ENCODE peak calls at places on chromosome 5, in eight cellular contexts. T, X, W, B, M, P, E and H are unnamed samples.

GRCh38 chr5:150404991-150405816 is 7.5 kb downstream of the CD74 start:
- DNase-seq in M (no peak), E (no peak), W (peak), B (no peak), P (no peak), T (no peak), X (no peak), H (no peak)

GRCh38 chr5:169609716-169610115 is 26.1 kb downstream of the SPDL1 start:
- DNase-seq in W (no peak), T (no peak), M (no peak), B (no peak), P (no peak), X (peak), E (no peak), H (no peak)

GRCh38 chr5:173330856-173331206 is 2.6 kb upstream of the STC2 start:
- DNase-seq in E (no peak), B (no peak), T (no peak), W (no peak), P (no peak), X (no peak), M (peak), H (no peak)

GRCh38 chr5:127084656-127085055 is 11.4 kb upstream of the C5orf63 start:
- DNase-seq in P (no peak), B (no peak), T (no peak), W (no peak), M (no peak), X (no peak), E (no peak), H (no peak)

GRCh38 chr5:74639538-74640449 is 734 bp downstream of the ENC1 start:
- DNase-seq in B (peak), X (peak), T (peak), P (no peak), M (peak), E (peak), W (peak), H (no peak)

GRCh38 chr5:135110941-135111596 is 77.0 kb upstream of the PITX1 start:
- DNase-seq in B (no peak), P (no peak), W (peak), X (no peak), M (no peak), T (no peak), E (no peak), H (no peak)

GRCh38 chr5:92353107-92354030 is 970.3 kb upstream of the ARRDC3 start:
- DNase-seq in B (no peak), T (no peak), M (no peak), W (no peak), X (no peak), P (no peak), E (no peak), H (no peak)

GRCh38 chr5:84885479-84886258 is 501.0 kb upstream of the EDIL3 start:
- DNase-seq in P (no peak), B (no peak), E (no peak), M (peak), T (no peak), W (peak), X (no peak), H (no peak)

GRCh38 chr5:154197801-154198461 is 7.4 kb downstream of the GALNT10 start:
- DNase-seq in P (no peak), W (no peak), B (peak), E (peak), T (no peak), M (no peak), X (no peak), H (no peak)

GRCh38 chr5:137214446-137215189 is 284.5 kb downstream of the SPOCK1 start:
- DNase-seq in T (no peak), X (no peak), P (no peak), M (no peak), E (no peak), W (no peak), B (no peak), H (no peak)

GRCh38 chr5:3277590-3278196 is 317.9 kb upstream of the IRX1 start:
- DNase-seq in X (peak), T (no peak), M (no peak), B (no peak), E (no peak), P (no peak), W (no peak), H (no peak)

GRCh38 chr5:96297867-96298266 is 135.2 kb downstream of the PCSK1 start:
- DNase-seq in P (no peak), W (no peak), M (no peak), X (no peak), B (no peak), E (no peak), T (no peak), H (no peak)

GRCh38 chr5:69136296-69136695 is 30.7 kb upstream of the CCNB1 start:
- DNase-seq in X (no peak), P (no peak), T (peak), W (no peak), M (no peak), E (no peak), B (no peak), H (no peak)

GRCh38 chr5:31052937-31053658 is 140.4 kb upstream of the CDH6 start:
- DNase-seq in P (no peak), B (no peak), E (no peak), M (no peak), X (no peak), T (no peak), W (no peak), H (no peak)

GRCh38 chr5:107966216-107966615 is 295.5 kb upstream of the EFNA5 start:
- DNase-seq in E (no peak), M (no peak), B (no peak), P (no peak), T (no peak), W (no peak), X (no peak), H (no peak)

GRCh38 chr5:132760043-132760420 is 12.8 kb downstream of the CCNI2 start:
- DNase-seq in P (no peak), B (no peak), E (no peak), W (peak), T (no peak), M (no peak), X (no peak), H (no peak)

GRCh38 chr5:121171834-121172233 is 679.8 kb upstream of the FTMT start:
- DNase-seq in X (no peak), W (no peak), E (no peak), P (no peak), T (no peak), M (no peak), B (no peak), H (no peak)

GRCh38 chr5:159965031-159965837 is 43.7 kb upstream of the TTC1 start:
- DNase-seq in W (peak), B (no peak), T (peak), M (peak), X (peak), E (no peak), P (peak), H (peak)

GRCh38 chr5:160118349-160119141 is 705 bp downstream of the PWWP2A start:
- DNase-seq in W (peak), B (peak), P (no peak), T (peak), X (no peak), E (peak), M (peak), H (peak)

GRCh38 chr5:76544268-76544926 is 78.8 kb downstream of the F2RL2 start:
- DNase-seq in B (peak), T (peak), W (no peak), E (peak), M (peak), X (peak), P (peak), H (no peak)

GRCh38 chr5:112154940-112155686 is 264.0 kb downstream of the EPB41L4A start:
- DNase-seq in B (no peak), X (no peak), T (no peak), P (no peak), M (no peak), W (no peak), E (no peak), H (no peak)

GRCh38 chr5:148858547-148858946 is 32.1 kb downstream of the ADRB2 start:
- DNase-seq in W (no peak), B (no peak), M (no peak), P (no peak), X (no peak), T (no peak), E (no peak), H (no peak)
- H3K27ac ChIP-seq in W (no peak), B (no peak), M (no peak), P (no peak), X (no peak), T (no peak), E (no peak), H (no peak)

DNA sequence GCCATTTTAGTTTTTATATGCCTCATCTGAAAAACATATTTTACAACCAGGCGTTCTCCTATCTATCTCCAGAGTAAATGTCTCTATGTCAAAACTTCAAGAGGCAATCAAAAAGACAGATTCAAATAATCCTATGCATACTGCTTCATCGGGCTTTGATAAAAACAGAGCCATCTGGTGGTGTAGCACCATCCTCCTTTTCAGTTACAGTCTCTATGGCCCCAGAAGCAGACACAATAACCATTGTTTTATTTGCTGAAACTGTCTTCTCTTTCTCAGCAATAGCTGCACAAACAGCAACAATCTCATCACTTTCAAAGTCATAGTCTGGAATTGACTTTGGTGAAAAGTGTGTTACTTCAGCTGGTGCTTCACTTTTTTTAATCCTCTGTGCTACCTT is 36.3 kb downstream of the PTGER4 start:
- DNase-seq in P (no peak), X (no peak), E (no peak), T (no peak), W (no peak), B (no peak), M (no peak), H (no peak)
- H3K27ac ChIP-seq in P (no peak), X (no peak), E (no peak), T (no peak), W (no peak), B (no peak), M (no peak), H (peak)

DNA sequence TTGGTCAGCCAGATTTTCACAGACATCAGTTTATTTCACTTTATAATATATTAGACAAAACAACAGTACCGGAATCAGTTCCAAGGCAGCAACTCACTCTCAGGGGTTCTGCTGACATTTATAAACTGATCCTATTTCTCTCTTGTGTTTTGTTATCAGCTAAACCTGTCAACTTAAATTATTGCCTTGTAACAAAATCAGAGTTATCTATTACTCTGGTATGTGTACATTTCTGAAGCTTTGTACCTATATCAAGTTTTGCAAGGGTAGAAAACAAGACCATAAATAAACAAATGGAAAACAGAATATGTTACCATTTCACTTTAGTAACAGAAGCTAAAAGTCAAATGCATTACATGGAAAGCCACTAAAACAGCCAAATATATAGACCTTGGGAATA is 122.1 kb downstream of the SIL1 start:
- DNase-seq in W (no peak), E (no peak), T (no peak), M (no peak), X (no peak), P (no peak), B (no peak), H (no peak)
- H3K27ac ChIP-seq in W (no peak), E (no peak), T (no peak), M (peak), X (no peak), P (no peak), B (no peak), H (no peak)

DNA sequence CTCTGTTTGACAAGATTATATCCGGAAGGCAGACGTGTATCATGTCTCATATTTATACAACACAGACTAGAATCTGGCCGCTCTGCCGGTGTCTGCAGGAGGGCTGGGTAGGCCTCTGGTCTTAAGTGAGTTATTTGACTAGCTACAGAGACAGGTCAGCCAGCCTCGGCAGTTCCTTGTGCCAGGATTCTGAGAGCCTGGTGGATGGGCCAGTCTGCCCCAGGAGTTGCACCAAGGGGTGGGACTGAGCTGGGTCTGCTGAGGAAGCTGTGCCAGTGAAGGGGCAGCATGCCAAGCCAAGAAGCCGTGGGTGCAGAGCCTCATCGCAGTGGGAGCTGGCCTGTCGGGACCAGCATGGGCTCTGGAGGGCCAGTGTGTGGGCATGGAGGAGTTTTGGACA is 7.1 kb downstream of the SNX18 start:
- DNase-seq in X (no peak), W (peak), E (no peak), P (no peak), T (no peak), B (no peak), M (no peak), H (no peak)
- H3K27ac ChIP-seq in X (no peak), W (peak), E (no peak), P (no peak), T (no peak), B (no peak), M (peak), H (peak)